ENCODE peak calls at places on chromosomes 5 and 9, in eight cellular contexts. Z is hippocampal formation; U is ELR; V is fibroblast of the conjunctiva; M is spleen; S is stimulated activated CD4-positive, alpha-beta T cell treated with anti-CD3 and anti-CD28 coated beads, Interleukin-4, amount 100 ng/mL, for 4 hours; Y is anterior cingulate cortex; P is NCI-H69. K is an unnamed sample.

GRCh38 chr5:81986126-81986525 is 14.3 kb downstream of the ATG10 start:
- DNase-seq in Z (no peak), U (no peak), V (no peak), M (no peak), S (no peak), Y (no peak), P (no peak), K (no peak)

GRCh38 chr5:130045334-130045733 is 141.1 kb downstream of the CHSY3 start:
- DNase-seq in Z (no peak), U (peak), V (no peak), M (no peak), S (no peak), Y (no peak), P (no peak), K (no peak)

GRCh38 chr5:115243412-115243811 is 19.3 kb downstream of the PGGT1B start:
- DNase-seq in Z (no peak), U (peak), V (peak), M (no peak), S (no peak), Y (no peak), P (no peak), K (no peak)

GRCh38 chr5:135488727-135489465 is 36.7 kb upstream of the TIFAB start:
- DNase-seq in Z (peak), U (peak), V (peak), M (no peak), S (no peak), Y (peak), P (peak), K (peak)

GRCh38 chr5:157431544-157432200 is 28.3 kb upstream of the NIPAL4 start:
- DNase-seq in Z (peak), U (peak), V (peak), M (no peak), S (peak), Y (peak), P (peak), K (no peak)

GRCh38 chr5:174636081-174636480 is 88.3 kb upstream of the MSX2 start:
- DNase-seq in Z (no peak), U (no peak), V (no peak), M (no peak), S (no peak), Y (no peak), P (peak), K (no peak)

GRCh38 chr5:154970759-154971158 is 29.9 kb downstream of the MRPL22 start:
- DNase-seq in Z (no peak), U (peak), V (no peak), M (no peak), S (no peak), Y (no peak), P (peak), K (no peak)

GRCh38 chr5:13946111-13946510 is 1.6 kb upstream of the DNAH5 start:
- DNase-seq in Z (no peak), U (no peak), V (peak), M (no peak), S (no peak), Y (peak), P (peak), K (no peak)

GRCh38 chr5:157961176-157961575 is 102.2 kb upstream of the CLINT1 start:
- DNase-seq in Z (no peak), U (no peak), V (no peak), M (no peak), S (no peak), Y (no peak), P (peak), K (no peak)

GRCh38 chr9:88814521-88815101 is 176.7 kb upstream of the S1PR3 start:
- DNase-seq in Z (peak), U (no peak), V (peak), M (no peak), S (no peak), Y (peak), P (no peak), K (no peak)

GRCh38 chr5:105638437-105638836 is 2032.3 kb downstream of the EFNA5 start:
- DNase-seq in Z (no peak), U (no peak), V (no peak), M (no peak), S (no peak), Y (no peak), P (peak), K (no peak)

GRCh38 chr5:127089206-127089605 is 15.9 kb upstream of the C5orf63 start:
- DNase-seq in Z (no peak), U (no peak), V (no peak), M (no peak), S (no peak), Y (no peak), P (no peak), K (no peak)

GRCh38 chr5:88663793-88664216 is 219.2 kb downstream of the MEF2C start:
- DNase-seq in Z (no peak), U (no peak), V (no peak), M (no peak), S (no peak), Y (peak), P (peak), K (peak)

GRCh38 chr9:124054671-124055212 is 43.2 kb downstream of the LHX2 start:
- DNase-seq in Z (no peak), U (peak), V (no peak), M (no peak), S (no peak), Y (no peak), P (no peak), K (no peak)

GRCh38 chr9:131237931-131238401 is 38.3 kb downstream of the FAM78A start:
- DNase-seq in Z (peak), U (peak), V (peak), M (peak), S (peak), Y (peak), P (peak), K (no peak)

GRCh38 chr5:128304121-128304520 is 220.6 kb downstream of the SLC12A2 start:
- DNase-seq in Z (no peak), U (peak), V (peak), M (no peak), S (no peak), Y (no peak), P (peak), K (no peak)

GRCh38 chr9:98191615-98192502 is 578 bp downstream of the CORO2A start:
- DNase-seq in Z (no peak), U (no peak), V (no peak), M (peak), S (peak), Y (no peak), P (peak), K (no peak)

GRCh38 chr9:115423646-115424045 is 305.7 kb upstream of the TNC start:
- DNase-seq in Z (no peak), U (no peak), V (peak), M (no peak), S (no peak), Y (no peak), P (no peak), K (no peak)

GRCh38 chr5:78540335-78541057 is 108.1 kb downstream of the LHFPL2 start:
- DNase-seq in Z (peak), U (no peak), V (no peak), M (no peak), S (no peak), Y (peak), P (no peak), K (no peak)

GRCh38 chr9:121498150-121498486 is 1.5 kb downstream of the GGTA1 start:
- DNase-seq in Z (no peak), U (peak), V (peak), M (no peak), S (no peak), Y (peak), P (peak), K (peak)

GRCh38 chr5:154176191-154176590 is 14.3 kb upstream of the GALNT10 start:
- DNase-seq in Z (no peak), U (no peak), V (no peak), M (no peak), S (no peak), Y (no peak), P (no peak), K (no peak)

GRCh38 chr5:73615947-73616346 is 10.0 kb upstream of the ARHGEF28 start:
- DNase-seq in Z (no peak), U (no peak), V (no peak), M (no peak), S (no peak), Y (no peak), P (peak), K (no peak)

GRCh38 chr9:34560574-34561229 is 28.8 kb downstream of the CNTFR start:
- DNase-seq in Z (no peak), U (no peak), V (no peak), M (no peak), S (no peak), Y (no peak), P (no peak), K (no peak)

GRCh38 chr5:102313907-102314306 is 17.8 kb upstream of the SLCO4C1 start:
- DNase-seq in Z (no peak), U (no peak), V (no peak), M (no peak), S (no peak), Y (no peak), P (peak), K (no peak)

GRCh38 chr9:129665814-129666511 is 516 bp downstream of the PRRX2 start:
- DNase-seq in Z (no peak), U (peak), V (no peak), M (no peak), S (no peak), Y (no peak), P (no peak), K (no peak)

GRCh38 chr5:124252751-124253146 is 493.7 kb downstream of the ZNF608 start:
- DNase-seq in Z (no peak), U (no peak), V (no peak), M (no peak), S (no peak), Y (no peak), P (no peak), K (no peak)

GRCh38 chr5:133113331-133114061 is 61.7 kb downstream of the HSPA4 start:
- DNase-seq in Z (no peak), U (peak), V (no peak), M (no peak), S (peak), Y (no peak), P (peak), K (no peak)

GRCh38 chr5:135887881-135888614 is 7.6 kb downstream of the IL9 start:
- DNase-seq in Z (no peak), U (peak), V (no peak), M (no peak), S (no peak), Y (no peak), P (no peak), K (no peak)

K was measured in NCI-H1930.